ENCODE peak calls at places on chromosomes 6 and 20, in five cellular contexts. One of them, this sample, is unnamed.

GRCh38 chr20:4937422-4938319 is 63.6 kb downstream of the SLC23A2 start:
- DNase-seq in WTC11: no peak
- DNase-seq in spleen: no peak
- DNase-seq in GM13976: no peak
- DNase-seq in kidney: no peak
- DNase-seq in this sample: no peak

GRCh38 chr6:46293641-46294316 is 123.0 kb upstream of the ENPP5 start:
- DNase-seq in WTC11: no peak
- DNase-seq in kidney: no peak
- DNase-seq in GM13976: peak
- DNase-seq in spleen: no peak
- DNase-seq in this sample: no peak

GRCh38 chr20:58251979-58252591 is 23.6 kb upstream of the ANKRD60 start:
- DNase-seq in spleen: no peak
- DNase-seq in GM13976: no peak
- DNase-seq in WTC11: no peak
- DNase-seq in kidney: no peak
- DNase-seq in this sample: no peak

GRCh38 chr6:1479095-1479494 is 89.7 kb downstream of the FOXF2 start:
- DNase-seq in kidney: no peak
- DNase-seq in WTC11: no peak
- DNase-seq in spleen: no peak
- DNase-seq in GM13976: no peak
- DNase-seq in this sample: no peak

GRCh38 chr20:58890073-58890453 is 37.5 kb downstream of the GNAS start:
- DNase-seq in spleen: no peak
- DNase-seq in kidney: no peak
- DNase-seq in GM13976: no peak
- DNase-seq in WTC11: no peak
- DNase-seq in this sample: no peak

GRCh38 chr6:161618816-161619454 is 345.1 kb upstream of the AGPAT4 start:
- DNase-seq in WTC11: peak
- DNase-seq in kidney: no peak
- DNase-seq in spleen: no peak
- DNase-seq in GM13976: no peak
- DNase-seq in this sample: no peak

GRCh38 chr20:16314320-16314719 is 258.9 kb downstream of the KIF16B start:
- DNase-seq in spleen: no peak
- DNase-seq in WTC11: no peak
- DNase-seq in kidney: no peak
- DNase-seq in GM13976: no peak
- DNase-seq in this sample: no peak

GRCh38 chr6:33958208-33958862 is 154.5 kb upstream of the MLN start:
- DNase-seq in WTC11: peak
- DNase-seq in kidney: peak
- DNase-seq in GM13976: no peak
- DNase-seq in spleen: peak
- DNase-seq in this sample: no peak

GRCh38 chr6:120671519-120671918 is 662.8 kb downstream of the TBC1D32 start:
- DNase-seq in WTC11: peak
- DNase-seq in GM13976: no peak
- DNase-seq in spleen: no peak
- DNase-seq in kidney: no peak
- DNase-seq in this sample: no peak
- TF ChIP-seq CTCF in WTC11: no peak
- TF ChIP-seq CTCF in GM13976: no peak
- TF ChIP-seq CTCF in spleen: no peak
- TF ChIP-seq CTCF in kidney: no peak
- TF ChIP-seq CTCF in this sample: no peak

DNA sequence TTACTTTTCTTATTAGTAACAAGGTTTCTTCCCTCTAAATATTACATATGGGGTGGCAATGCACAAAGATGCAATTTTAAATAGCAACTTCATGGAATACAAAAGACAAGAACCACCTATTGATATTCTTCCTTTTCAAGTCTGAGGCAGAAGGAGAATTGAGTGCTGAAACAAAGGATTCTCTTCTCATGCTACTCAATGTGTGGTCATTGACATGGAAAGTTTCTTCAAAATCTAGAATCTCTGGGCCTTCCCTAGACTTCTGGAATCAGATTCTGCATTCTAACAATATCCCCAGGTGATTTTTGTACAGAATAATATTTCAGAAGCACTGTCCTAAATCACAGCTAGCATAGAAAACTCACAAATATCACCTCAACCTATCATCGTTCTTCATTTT is 139.7 kb upstream of the FAM83B start:
- DNase-seq in WTC11: no peak
- DNase-seq in kidney: no peak
- DNase-seq in GM13976: no peak
- DNase-seq in spleen: no peak
- DNase-seq in this sample: no peak
- TF ChIP-seq CTCF in WTC11: no peak
- TF ChIP-seq CTCF in kidney: no peak
- TF ChIP-seq CTCF in GM13976: no peak
- TF ChIP-seq CTCF in spleen: no peak
- TF ChIP-seq CTCF in this sample: no peak

GRCh38 chr6:131597448-131597847 is 24.4 kb downstream of the ARG1 start:
- DNase-seq in spleen: no peak
- DNase-seq in GM13976: no peak
- DNase-seq in kidney: no peak
- DNase-seq in WTC11: no peak
- DNase-seq in this sample: no peak
- TF ChIP-seq CTCF in spleen: no peak
- TF ChIP-seq CTCF in GM13976: no peak
- TF ChIP-seq CTCF in kidney: peak
- TF ChIP-seq CTCF in WTC11: peak
- TF ChIP-seq CTCF in this sample: peak

GRCh38 chr20:44112456-44112855 is 74.5 kb downstream of the JPH2 start:
- DNase-seq in kidney: no peak
- DNase-seq in spleen: no peak
- DNase-seq in GM13976: no peak
- DNase-seq in WTC11: no peak
- DNase-seq in this sample: no peak

GRCh38 chr20:44111712-44112335 is 75.2 kb downstream of the JPH2 start:
- DNase-seq in spleen: no peak
- DNase-seq in WTC11: no peak
- DNase-seq in kidney: no peak
- DNase-seq in GM13976: no peak
- DNase-seq in this sample: no peak

GRCh38 chr20:44110816-44111568 is 76.0 kb downstream of the JPH2 start:
- DNase-seq in WTC11: no peak
- DNase-seq in kidney: no peak
- DNase-seq in spleen: no peak
- DNase-seq in GM13976: no peak
- DNase-seq in this sample: no peak

GRCh38 chr20:44112889-44113641 is 73.9 kb downstream of the JPH2 start:
- DNase-seq in GM13976: no peak
- DNase-seq in kidney: no peak
- DNase-seq in spleen: no peak
- DNase-seq in WTC11: no peak
- DNase-seq in this sample: no peak

GRCh38 chr20:44109951-44110361 is 77.0 kb downstream of the JPH2 start:
- DNase-seq in WTC11: peak
- DNase-seq in spleen: no peak
- DNase-seq in kidney: no peak
- DNase-seq in GM13976: no peak
- DNase-seq in this sample: no peak
- TF ChIP-seq CTCF in WTC11: peak
- TF ChIP-seq CTCF in spleen: no peak
- TF ChIP-seq CTCF in kidney: no peak
- TF ChIP-seq CTCF in GM13976: no peak
- TF ChIP-seq CTCF in this sample: peak

GRCh38 chr6:86192123-86192522 is 549.4 kb upstream of the SYNCRIP start:
- DNase-seq in spleen: no peak
- DNase-seq in GM13976: no peak
- DNase-seq in WTC11: no peak
- DNase-seq in kidney: no peak
- DNase-seq in this sample: no peak
- TF ChIP-seq CTCF in spleen: peak
- TF ChIP-seq CTCF in GM13976: no peak
- TF ChIP-seq CTCF in WTC11: no peak
- TF ChIP-seq CTCF in kidney: peak
- TF ChIP-seq CTCF in this sample: peak

DNA sequence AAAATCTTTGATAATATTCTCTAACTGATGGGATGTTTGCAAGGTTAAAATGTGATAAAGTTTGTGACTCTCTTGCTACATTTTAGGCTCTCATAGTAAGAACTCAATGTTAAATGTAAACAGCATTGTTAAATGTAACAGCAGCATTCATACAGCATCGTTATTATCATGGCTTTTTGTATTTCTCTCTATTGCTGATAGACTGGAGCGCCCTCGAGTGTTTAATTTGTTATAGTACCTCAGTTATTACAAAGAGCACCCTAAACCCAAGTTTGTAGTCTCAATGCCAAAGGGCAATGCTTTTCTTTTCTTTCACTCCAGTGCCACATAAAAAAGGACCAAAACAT is 14.9 kb upstream of the TTPAL start:
- DNase-seq in WTC11: no peak
- DNase-seq in GM13976: peak
- DNase-seq in spleen: no peak
- DNase-seq in kidney: no peak
- DNase-seq in this sample: no peak
- TF ChIP-seq CTCF in WTC11: no peak
- TF ChIP-seq CTCF in GM13976: no peak
- TF ChIP-seq CTCF in spleen: peak
- TF ChIP-seq CTCF in kidney: peak
- TF ChIP-seq CTCF in this sample: peak

DNA sequence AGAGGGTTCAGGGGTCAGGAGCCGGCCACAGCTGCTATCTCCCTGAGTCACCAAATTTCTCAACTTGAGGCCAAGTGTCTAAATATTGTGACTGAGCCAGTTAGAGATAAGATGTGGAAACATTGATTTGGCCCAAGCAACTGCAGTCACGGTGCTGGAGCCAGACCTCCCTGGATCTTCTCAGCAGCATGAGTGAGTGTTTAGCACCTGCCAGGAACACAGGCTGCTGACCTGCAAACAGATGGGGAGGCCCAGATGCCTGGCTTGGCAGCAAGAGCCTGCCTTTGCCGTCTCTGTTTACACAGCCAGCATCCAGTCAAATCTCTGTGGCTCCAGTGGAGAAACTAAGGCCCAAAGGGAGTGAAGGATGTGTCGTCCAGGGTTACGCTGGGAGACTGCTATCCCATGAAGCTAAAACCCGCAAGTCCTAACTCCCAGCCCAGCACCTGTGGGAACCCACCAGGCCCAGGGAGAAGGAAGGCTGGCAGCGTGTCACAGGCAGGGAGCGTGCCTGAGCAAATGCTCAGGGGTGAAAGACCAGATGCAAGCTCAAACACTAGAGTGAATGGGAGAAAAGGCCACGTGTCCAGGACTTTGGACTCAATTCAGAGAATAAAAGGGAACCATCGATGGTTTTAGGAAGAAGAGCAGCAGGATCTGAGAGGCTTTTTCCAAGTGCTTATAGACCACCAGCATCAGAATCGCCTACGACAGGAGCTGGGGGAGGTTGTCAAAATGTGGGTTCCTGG is 15.9 kb upstream of the PTGIS start:
- DNase-seq in spleen: no peak
- DNase-seq in kidney: peak
- DNase-seq in WTC11: no peak
- DNase-seq in GM13976: no peak
- DNase-seq in this sample: no peak
- TF ChIP-seq CTCF in spleen: no peak
- TF ChIP-seq CTCF in kidney: no peak
- TF ChIP-seq CTCF in WTC11: no peak
- TF ChIP-seq CTCF in GM13976: no peak
- TF ChIP-seq CTCF in this sample: no peak

GRCh38 chr20:9608639-9609440 is 94.5 kb downstream of the LAMP5 start:
- DNase-seq in spleen: no peak
- DNase-seq in kidney: no peak
- DNase-seq in GM13976: no peak
- DNase-seq in WTC11: no peak
- DNase-seq in this sample: no peak
- TF ChIP-seq CTCF in spleen: no peak
- TF ChIP-seq CTCF in kidney: no peak
- TF ChIP-seq CTCF in GM13976: no peak
- TF ChIP-seq CTCF in WTC11: no peak
- TF ChIP-seq CTCF in this sample: no peak

DNA sequence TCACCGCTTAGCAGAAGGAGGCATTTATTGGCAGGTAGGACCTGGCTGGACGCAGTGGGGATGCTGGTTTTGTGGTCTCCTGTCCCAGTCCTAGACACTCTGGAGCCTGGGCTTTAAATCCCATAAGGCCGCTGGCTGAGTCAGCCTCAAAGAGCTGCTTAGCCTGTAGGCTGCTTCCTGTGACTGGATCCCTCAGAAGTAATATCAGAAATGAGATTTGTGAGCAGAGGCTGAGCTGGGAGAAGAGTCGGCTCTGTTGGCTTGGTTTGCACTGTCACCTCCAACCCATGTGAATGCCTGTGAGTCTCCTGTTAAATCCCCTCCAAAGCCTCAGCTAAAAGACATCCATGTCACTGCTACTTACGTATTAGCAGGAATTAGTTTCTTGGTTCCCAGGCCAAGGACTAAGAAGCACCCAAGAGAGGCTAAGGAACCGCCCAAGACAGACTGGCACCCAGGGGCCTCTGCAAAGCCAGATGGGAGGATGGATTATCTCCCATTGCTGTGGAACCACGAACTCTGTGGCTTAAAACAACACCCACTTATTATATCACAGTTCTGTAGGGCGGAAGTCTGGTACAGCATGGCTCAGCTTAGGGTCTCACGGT is 289.4 kb downstream of the CDC5L start:
- DNase-seq in WTC11: no peak
- DNase-seq in kidney: no peak
- DNase-seq in GM13976: no peak
- DNase-seq in spleen: no peak
- DNase-seq in this sample: no peak
- TF ChIP-seq CTCF in WTC11: no peak
- TF ChIP-seq CTCF in kidney: no peak
- TF ChIP-seq CTCF in GM13976: no peak
- TF ChIP-seq CTCF in spleen: no peak
- TF ChIP-seq CTCF in this sample: no peak